ENCODE peak calls at places on chromosomes 2 and 18, in nine cellular contexts. H is sigmoid colon, W is tibial nerve, P is astrocyte, I is RWPE1, U is spleen, Y is HFF-Myc, V is bronchial epithelial cell, X is fibroblast of mammary gland. T is an unnamed sample.

GRCh38 chr2:30237346-30238142 is 6.2 kb downstream of the LBH start:
- DNase-seq in H (peak), W (no peak), P (no peak), I (no peak), U (peak), Y (no peak), V (no peak), X (peak), T (no peak)

GRCh38 chr2:10064932-10065682 is 15.1 kb downstream of the CYS1 start:
- DNase-seq in H (no peak), W (no peak), P (no peak), I (no peak), U (peak), Y (no peak), V (no peak), X (no peak), T (no peak)

GRCh38 chr2:177264209-177264538 is 353 bp downstream of the NFE2L2 start:
- DNase-seq in H (peak), W (no peak), P (no peak), I (no peak), U (peak), Y (no peak), V (no peak), X (peak), T (no peak)

GRCh38 chr2:163934134-163934533 is 198.3 kb upstream of the FIGN start:
- DNase-seq in H (no peak), W (no peak), P (peak), I (peak), U (no peak), Y (no peak), V (peak), X (no peak), T (no peak)

GRCh38 chr2:127611076-127611925 is 34.7 kb upstream of the GPR17 start:
- DNase-seq in H (peak), W (no peak), P (no peak), I (no peak), U (peak), Y (no peak), V (no peak), X (no peak), T (no peak)

GRCh38 chr2:429575-430254 is 141.8 kb upstream of the ALKAL2 start:
- DNase-seq in H (no peak), W (no peak), P (no peak), I (no peak), U (peak), Y (no peak), V (no peak), X (no peak), T (no peak)

GRCh38 chr2:47195149-47195548 is 40.0 kb upstream of the STPG4 start:
- DNase-seq in H (no peak), W (no peak), P (peak), I (peak), U (no peak), Y (no peak), V (peak), X (peak), T (no peak)

GRCh38 chr2:105879106-105879797 is 134.5 kb downstream of the NCK2 start:
- DNase-seq in H (no peak), W (no peak), P (no peak), I (no peak), U (no peak), Y (no peak), V (no peak), X (no peak), T (no peak)

GRCh38 chr2:212147921-212148513 is 390.6 kb downstream of the ERBB4 start:
- DNase-seq in H (no peak), W (no peak), P (no peak), I (no peak), U (no peak), Y (no peak), V (no peak), X (peak), T (peak)

GRCh38 chr2:10329880-10330699 is 27.4 kb downstream of the HPCAL1 start:
- DNase-seq in H (no peak), W (no peak), P (peak), I (peak), U (no peak), Y (no peak), V (peak), X (peak), T (no peak)

GRCh38 chr2:163736433-163737168 is 793 bp upstream of the FIGN start:
- DNase-seq in H (peak), W (no peak), P (no peak), I (peak), U (peak), Y (no peak), V (no peak), X (peak), T (peak)

GRCh38 chr2:2831656-2832055 is 500.6 kb upstream of the MYT1L start:
- DNase-seq in H (no peak), W (no peak), P (no peak), I (no peak), U (peak), Y (no peak), V (no peak), X (no peak), T (no peak)

GRCh38 chr2:218378053-218378452 is 4.0 kb upstream of the SLC11A1 start:
- DNase-seq in H (no peak), W (no peak), P (no peak), I (no peak), U (no peak), Y (no peak), V (no peak), X (no peak), T (no peak)

GRCh38 chr18:12621737-12622306 is 36.1 kb downstream of the SPIRE1 start:
- DNase-seq in H (no peak), W (no peak), P (peak), I (peak), U (no peak), Y (no peak), V (peak), X (peak), T (no peak)

GRCh38 chr18:38458673-38459072 is 893.1 kb upstream of the CELF4 start:
- DNase-seq in H (no peak), W (no peak), P (no peak), I (no peak), U (no peak), Y (no peak), V (no peak), X (no peak), T (no peak)

GRCh38 chr18:58569490-58569911 is 59.4 kb downstream of the ALPK2 start:
- DNase-seq in H (no peak), W (no peak), P (no peak), I (no peak), U (no peak), Y (no peak), V (no peak), X (peak), T (no peak)

GRCh38 chr2:44168684-44169154 is at the start of gene PPM1B:
- DNase-seq in H (peak), W (peak), P (no peak), I (no peak), U (peak), Y (no peak), V (no peak), X (no peak), T (no peak)

GRCh38 chr2:180540761-180541160 is 439.6 kb upstream of the UBE2E3 start:
- DNase-seq in H (no peak), W (no peak), P (no peak), I (no peak), U (no peak), Y (no peak), V (no peak), X (no peak), T (no peak)

GRCh38 chr2:72137498-72138010 is 10.1 kb downstream of the CYP26B1 start:
- DNase-seq in H (peak), W (peak), P (no peak), I (peak), U (peak), Y (no peak), V (peak), X (peak), T (peak)

GRCh38 chr18:37674570-37674969 is 109.0 kb upstream of the CELF4 start:
- DNase-seq in H (no peak), W (no peak), P (no peak), I (no peak), U (no peak), Y (no peak), V (peak), X (no peak), T (no peak)

GRCh38 chr2:233745073-233745755 is 14.9 kb upstream of the UGT1A1 start:
- DNase-seq in H (no peak), W (no peak), P (no peak), I (no peak), U (no peak), Y (no peak), V (no peak), X (no peak), T (no peak)

GRCh38 chr2:219731173-219731572 is 103.7 kb downstream of the SLC4A3 start:
- DNase-seq in H (no peak), W (no peak), P (no peak), I (no peak), U (no peak), Y (no peak), V (peak), X (peak), T (no peak)
- TF ChIP-seq CTCF in H (no peak), W (no peak), P (no peak), I (no peak), U (no peak), Y (no peak), V (no peak), X (no peak), T (no peak)

DNA sequence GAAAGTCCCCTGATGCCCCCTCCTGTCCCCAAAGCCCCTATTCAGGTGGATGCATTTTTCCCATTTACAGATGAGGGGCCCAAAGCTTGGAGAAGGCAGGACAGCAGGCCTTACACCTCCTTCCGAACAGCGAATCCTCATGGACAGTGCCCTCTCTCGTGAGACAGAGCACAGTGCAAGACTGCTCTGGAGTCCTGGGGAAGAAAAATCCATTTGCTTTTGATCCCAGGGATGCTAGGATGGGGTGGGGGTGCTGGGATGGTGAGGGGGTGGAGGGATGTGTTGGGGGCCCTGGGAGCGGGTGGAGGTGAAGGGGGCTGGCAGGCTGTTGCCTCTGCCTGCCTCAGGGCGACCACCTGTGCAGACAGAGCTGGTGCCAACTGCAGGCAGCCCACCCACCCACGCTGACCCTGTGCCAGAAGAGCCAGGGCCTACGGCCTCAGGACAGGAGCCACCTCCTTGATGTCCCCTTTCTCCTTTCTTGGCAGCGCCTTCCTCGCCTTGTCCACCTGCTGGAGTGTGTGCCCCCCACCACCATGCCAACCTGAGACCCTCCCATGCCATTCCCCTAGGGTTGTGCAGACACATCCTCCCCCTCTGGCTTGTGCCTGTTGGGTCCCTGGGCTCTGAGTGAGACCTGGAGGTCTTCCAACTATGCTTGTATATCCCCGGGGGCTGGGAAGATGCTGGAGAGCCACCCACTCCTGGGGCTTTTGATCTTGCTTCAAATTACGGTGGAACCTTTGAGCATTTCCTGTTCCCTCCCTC is 66.3 kb upstream of the SH3RF3 start:
- DNase-seq in H (no peak), W (no peak), P (no peak), I (no peak), U (peak), Y (no peak), V (no peak), X (no peak), T (no peak)
- TF ChIP-seq CTCF in H (no peak), W (no peak), P (no peak), I (no peak), U (no peak), Y (no peak), V (peak), X (no peak), T (no peak)

GRCh38 chr2:232030229-232030628 is 68.7 kb downstream of the DIS3L2 start:
- DNase-seq in H (no peak), W (no peak), P (no peak), I (no peak), U (no peak), Y (no peak), V (no peak), X (no peak), T (no peak)
- TF ChIP-seq CTCF in H (no peak), W (no peak), P (peak), I (peak), U (no peak), Y (peak), V (no peak), X (peak), T (no peak)

DNA sequence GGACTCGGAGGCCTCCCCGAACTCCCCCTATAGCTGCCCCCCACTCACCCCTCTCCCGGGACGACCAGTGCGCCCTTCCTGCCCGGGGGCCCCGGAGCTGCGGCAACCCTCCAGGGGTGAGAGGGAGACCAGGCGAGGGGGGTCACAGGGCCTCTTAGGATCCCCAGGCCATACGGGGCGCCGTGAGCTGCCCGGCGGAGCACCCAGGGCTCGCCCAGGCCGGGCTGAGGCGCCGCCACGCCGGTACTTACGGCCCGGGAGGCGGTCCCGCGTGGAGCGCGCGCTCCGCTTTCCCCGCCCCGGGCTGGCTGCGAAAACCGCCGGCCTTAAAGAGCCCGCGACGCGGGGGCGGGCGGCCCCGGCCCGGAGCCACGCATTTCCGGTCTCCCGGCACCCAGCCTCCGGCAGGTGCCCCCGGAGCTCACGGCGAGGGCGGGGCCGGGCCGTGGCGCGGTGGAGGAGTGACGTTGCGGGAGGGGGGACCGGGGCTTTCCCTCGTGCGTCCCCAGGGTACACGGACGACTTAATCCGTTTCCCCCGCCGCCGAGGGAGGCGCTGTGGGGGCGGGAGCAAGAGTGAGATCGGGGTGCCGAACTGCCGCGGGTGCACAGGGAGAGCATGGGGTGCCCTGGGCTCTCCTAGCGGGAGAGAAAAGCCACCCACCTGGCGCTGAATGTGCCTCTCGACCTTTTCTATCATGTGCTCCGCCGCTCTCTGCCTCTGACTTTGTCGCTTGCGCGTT is at the start of gene METTL21A:
- DNase-seq in H (peak), W (peak), P (peak), I (peak), U (peak), Y (no peak), V (peak), X (peak), T (peak)
- TF ChIP-seq CTCF in H (peak), W (peak), P (peak), I (peak), U (peak), Y (peak), V (peak), X (peak), T (peak)